ENCODE peak calls at places on chromosome 4, in six cellular contexts. One of them, this sample, is unnamed.

GRCh38 chr4:11805837-11806236 is 377.1 kb upstream of the HS3ST1 start:
- DNase-seq in astrocyte of the cerebellum: peak
- DNase-seq in IMR-90: peak
- DNase-seq in cardiac muscle cell: peak
- DNase-seq in right atrium auricular region: no peak
- DNase-seq in AG09309: no peak
- DNase-seq in this sample: peak

GRCh38 chr4:54709281-54709854 is 51.6 kb downstream of the KIT start:
- DNase-seq in AG09309: no peak
- DNase-seq in right atrium auricular region: no peak
- DNase-seq in astrocyte of the cerebellum: no peak
- DNase-seq in IMR-90: peak
- DNase-seq in cardiac muscle cell: no peak
- DNase-seq in this sample: no peak

GRCh38 chr4:25928956-25929336 is 14.9 kb downstream of the SMIM20 start:
- DNase-seq in right atrium auricular region: no peak
- DNase-seq in astrocyte of the cerebellum: no peak
- DNase-seq in IMR-90: peak
- DNase-seq in AG09309: no peak
- DNase-seq in cardiac muscle cell: no peak
- DNase-seq in this sample: no peak

GRCh38 chr4:7714176-7714575 is 225.5 kb downstream of the AFAP1 start:
- DNase-seq in AG09309: no peak
- DNase-seq in cardiac muscle cell: no peak
- DNase-seq in right atrium auricular region: no peak
- DNase-seq in IMR-90: no peak
- DNase-seq in astrocyte of the cerebellum: no peak
- DNase-seq in this sample: no peak

GRCh38 chr4:147927377-147928137 is 195.7 kb downstream of the ARHGAP10 start:
- DNase-seq in right atrium auricular region: no peak
- DNase-seq in IMR-90: peak
- DNase-seq in AG09309: no peak
- DNase-seq in astrocyte of the cerebellum: peak
- DNase-seq in cardiac muscle cell: no peak
- DNase-seq in this sample: no peak

GRCh38 chr4:2386717-2387116 is 31.7 kb downstream of the ZFYVE28 start:
- DNase-seq in astrocyte of the cerebellum: no peak
- DNase-seq in cardiac muscle cell: no peak
- DNase-seq in right atrium auricular region: no peak
- DNase-seq in AG09309: no peak
- DNase-seq in IMR-90: no peak
- DNase-seq in this sample: no peak

GRCh38 chr4:184387351-184387750 is 87.0 kb downstream of the IRF2 start:
- DNase-seq in AG09309: no peak
- DNase-seq in astrocyte of the cerebellum: no peak
- DNase-seq in IMR-90: no peak
- DNase-seq in right atrium auricular region: no peak
- DNase-seq in cardiac muscle cell: no peak
- DNase-seq in this sample: no peak

GRCh38 chr4:162921178-162921785 is 245.4 kb downstream of the NAF1 start:
- DNase-seq in right atrium auricular region: no peak
- DNase-seq in IMR-90: no peak
- DNase-seq in cardiac muscle cell: no peak
- DNase-seq in AG09309: no peak
- DNase-seq in astrocyte of the cerebellum: no peak
- DNase-seq in this sample: no peak

GRCh38 chr4:12723849-12724447 is 760.2 kb downstream of the RAB28 start:
- DNase-seq in right atrium auricular region: no peak
- DNase-seq in astrocyte of the cerebellum: no peak
- DNase-seq in cardiac muscle cell: peak
- DNase-seq in IMR-90: no peak
- DNase-seq in AG09309: no peak
- DNase-seq in this sample: no peak

GRCh38 chr4:159103406-159104131 is 690 bp downstream of the RAPGEF2 start:
- DNase-seq in IMR-90: peak
- DNase-seq in cardiac muscle cell: peak
- DNase-seq in AG09309: no peak
- DNase-seq in astrocyte of the cerebellum: no peak
- DNase-seq in right atrium auricular region: no peak
- DNase-seq in this sample: no peak

GRCh38 chr4:70753630-70754029 is 31.9 kb downstream of the RUFY3 start:
- DNase-seq in AG09309: no peak
- DNase-seq in cardiac muscle cell: no peak
- DNase-seq in astrocyte of the cerebellum: no peak
- DNase-seq in right atrium auricular region: no peak
- DNase-seq in IMR-90: no peak
- DNase-seq in this sample: no peak

GRCh38 chr4:178105223-178105622 is 663.0 kb upstream of the AGA start:
- DNase-seq in IMR-90: no peak
- DNase-seq in cardiac muscle cell: no peak
- DNase-seq in astrocyte of the cerebellum: no peak
- DNase-seq in right atrium auricular region: no peak
- DNase-seq in AG09309: no peak
- DNase-seq in this sample: no peak

DNA sequence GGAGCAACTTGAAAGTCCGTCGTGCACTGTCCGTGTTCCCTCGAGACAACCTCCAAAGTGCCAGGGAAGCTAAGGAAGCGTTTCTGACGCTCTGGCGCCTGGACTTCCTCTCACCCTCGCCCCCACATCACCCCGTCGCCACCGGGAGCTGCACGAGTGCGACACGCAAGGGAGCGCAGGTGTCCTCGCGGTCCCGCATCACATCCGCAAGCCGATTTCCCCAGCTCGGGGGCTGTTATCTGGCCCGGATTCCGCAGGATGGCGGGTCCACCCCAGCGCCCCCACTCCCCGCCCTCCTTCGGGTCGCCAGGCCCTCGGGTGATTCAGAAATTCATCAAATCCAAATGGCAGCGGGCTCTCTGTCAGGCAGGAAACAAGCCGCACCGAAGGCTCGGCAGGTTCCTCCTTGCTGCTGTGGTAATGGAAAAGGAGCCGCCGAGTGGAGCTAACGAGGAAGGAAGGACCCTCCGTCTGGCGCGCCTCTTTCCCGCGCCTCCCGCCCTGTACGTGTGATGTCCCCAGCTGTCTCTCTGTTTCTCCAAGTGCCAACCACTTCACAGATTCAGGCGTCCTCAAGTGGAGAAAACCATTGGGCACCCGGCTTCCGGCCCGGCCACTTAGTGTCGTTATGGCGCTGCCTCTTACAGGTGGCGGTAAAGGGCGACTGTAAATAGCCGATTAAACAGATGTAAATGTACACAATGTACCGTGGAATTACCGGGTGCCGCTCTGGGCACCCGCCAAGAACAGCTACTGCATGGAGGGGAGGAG is 901 bp upstream of the SETD7 start:
- DNase-seq in cardiac muscle cell: peak
- DNase-seq in astrocyte of the cerebellum: no peak
- DNase-seq in right atrium auricular region: peak
- DNase-seq in AG09309: no peak
- DNase-seq in IMR-90: no peak
- DNase-seq in this sample: no peak
- TF ChIP-seq CTCF in cardiac muscle cell: no peak
- TF ChIP-seq CTCF in astrocyte of the cerebellum: no peak
- TF ChIP-seq CTCF in right atrium auricular region: peak
- TF ChIP-seq CTCF in AG09309: no peak
- TF ChIP-seq CTCF in IMR-90: no peak
- TF ChIP-seq CTCF in this sample: no peak

GRCh38 chr4:173288698-173289350 is 45.3 kb downstream of the HMGB2 start:
- DNase-seq in AG09309: no peak
- DNase-seq in right atrium auricular region: no peak
- DNase-seq in cardiac muscle cell: no peak
- DNase-seq in IMR-90: no peak
- DNase-seq in astrocyte of the cerebellum: no peak
- DNase-seq in this sample: no peak
- H3K4me3 ChIP-seq in AG09309: no peak
- H3K4me3 ChIP-seq in right atrium auricular region: peak
- H3K4me3 ChIP-seq in cardiac muscle cell: no peak
- H3K4me3 ChIP-seq in IMR-90: no peak
- H3K4me3 ChIP-seq in astrocyte of the cerebellum: no peak
- H3K4me3 ChIP-seq in this sample: no peak

GRCh38 chr4:139256349-139256748 is 23.7 kb downstream of the MGARP start:
- DNase-seq in right atrium auricular region: no peak
- DNase-seq in astrocyte of the cerebellum: no peak
- DNase-seq in IMR-90: no peak
- DNase-seq in AG09309: no peak
- DNase-seq in cardiac muscle cell: no peak
- DNase-seq in this sample: no peak
- TF ChIP-seq CTCF in right atrium auricular region: no peak
- TF ChIP-seq CTCF in astrocyte of the cerebellum: no peak
- TF ChIP-seq CTCF in IMR-90: no peak
- TF ChIP-seq CTCF in AG09309: no peak
- TF ChIP-seq CTCF in cardiac muscle cell: no peak
- TF ChIP-seq CTCF in this sample: no peak

GRCh38 chr4:113591982-113592381 is 169.6 kb downstream of the CAMK2D start:
- DNase-seq in cardiac muscle cell: no peak
- DNase-seq in right atrium auricular region: no peak
- DNase-seq in IMR-90: peak
- DNase-seq in astrocyte of the cerebellum: peak
- DNase-seq in AG09309: no peak
- DNase-seq in this sample: no peak

GRCh38 chr4:113594231-113594556 is 167.3 kb downstream of the CAMK2D start:
- DNase-seq in astrocyte of the cerebellum: no peak
- DNase-seq in IMR-90: no peak
- DNase-seq in cardiac muscle cell: no peak
- DNase-seq in right atrium auricular region: no peak
- DNase-seq in AG09309: no peak
- DNase-seq in this sample: no peak

GRCh38 chr4:113593400-113594230 is 167.9 kb downstream of the CAMK2D start:
- DNase-seq in astrocyte of the cerebellum: no peak
- DNase-seq in IMR-90: no peak
- DNase-seq in AG09309: no peak
- DNase-seq in right atrium auricular region: no peak
- DNase-seq in cardiac muscle cell: no peak
- DNase-seq in this sample: no peak

GRCh38 chr4:113601636-113602035 is 159.9 kb downstream of the CAMK2D start:
- DNase-seq in IMR-90: no peak
- DNase-seq in AG09309: no peak
- DNase-seq in cardiac muscle cell: no peak
- DNase-seq in astrocyte of the cerebellum: no peak
- DNase-seq in right atrium auricular region: no peak
- DNase-seq in this sample: no peak

DNA sequence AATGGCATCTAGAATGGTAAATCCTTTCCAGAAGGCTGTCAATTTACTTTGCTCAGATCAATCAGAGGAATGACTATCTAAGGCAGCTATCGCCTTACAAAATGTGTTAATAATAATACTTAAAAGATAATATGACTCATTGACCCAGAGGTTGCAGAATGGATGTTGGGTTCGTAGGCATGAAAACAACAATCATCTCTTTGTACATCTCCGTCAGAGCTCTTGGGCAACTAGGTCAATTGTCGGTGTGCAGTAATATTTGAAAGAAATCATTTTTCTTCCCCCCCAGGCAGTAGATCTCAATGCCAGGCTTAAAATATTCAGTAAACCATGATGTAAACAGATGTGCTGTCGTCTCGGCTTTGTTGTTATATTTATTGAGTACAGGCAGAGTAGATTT is 165.1 kb downstream of the CAMK2D start:
- DNase-seq in AG09309: no peak
- DNase-seq in astrocyte of the cerebellum: no peak
- DNase-seq in right atrium auricular region: no peak
- DNase-seq in cardiac muscle cell: no peak
- DNase-seq in IMR-90: no peak
- DNase-seq in this sample: no peak
- H3K4me3 ChIP-seq in AG09309: no peak
- H3K4me3 ChIP-seq in astrocyte of the cerebellum: no peak
- H3K4me3 ChIP-seq in right atrium auricular region: no peak
- H3K4me3 ChIP-seq in cardiac muscle cell: no peak
- H3K4me3 ChIP-seq in IMR-90: no peak
- H3K4me3 ChIP-seq in this sample: no peak

DNA sequence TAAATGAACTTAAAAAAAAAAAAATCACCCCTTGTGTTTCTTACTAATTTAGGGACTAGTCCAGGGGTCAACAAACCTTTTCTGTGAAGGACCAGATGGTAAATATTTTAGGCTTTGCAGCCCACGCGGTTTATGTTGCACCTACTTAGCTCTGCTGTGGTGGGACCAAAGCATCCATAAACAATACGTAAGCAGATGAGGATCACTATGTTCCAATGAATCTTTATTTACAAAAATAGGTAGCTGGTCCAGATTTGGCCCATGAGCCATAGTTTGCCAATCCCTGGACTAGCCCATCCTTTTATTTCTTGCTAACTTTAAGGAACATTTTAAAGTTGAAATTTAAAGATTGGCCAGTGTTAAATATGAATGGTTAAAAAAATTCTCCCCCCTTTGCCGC is 95.3 kb downstream of the AFF1 start:
- DNase-seq in astrocyte of the cerebellum: no peak
- DNase-seq in right atrium auricular region: no peak
- DNase-seq in AG09309: no peak
- DNase-seq in IMR-90: no peak
- DNase-seq in cardiac muscle cell: no peak
- DNase-seq in this sample: no peak
- TF ChIP-seq CTCF in astrocyte of the cerebellum: no peak
- TF ChIP-seq CTCF in right atrium auricular region: no peak
- TF ChIP-seq CTCF in AG09309: no peak
- TF ChIP-seq CTCF in IMR-90: no peak
- TF ChIP-seq CTCF in cardiac muscle cell: no peak
- TF ChIP-seq CTCF in this sample: no peak